ENCODE peak calls at places on chromosomes 7 and 10, in four cellular contexts. M, T, W and G are unnamed samples.
A peak's percentile ranks its signal among the peaks of the same experiment; 100 is the strongest.

GRCh38 chr10:125538947-125539649 is 143.9 kb downstream of the TEX36 start:
- DNase-seq in M (no peak), T (no peak), W (peak; percentile 42), G (no peak)

GRCh38 chr10:124005091-124005490 is 88.3 kb downstream of the CHST15 start:
- DNase-seq in M (peak; percentile 46), T (peak; percentile 28), W (no peak), G (no peak)

GRCh38 chr7:18541189-18541870 is 45.8 kb downstream of the HDAC9 start:
- DNase-seq in M (peak; percentile 88), T (peak; percentile 48), W (peak; percentile 69), G (peak; percentile 35)

GRCh38 chr10:58326967-58327381 is 7.8 kb upstream of the UBE2D1 start:
- DNase-seq in M (peak; percentile 66), T (no peak), W (peak; percentile 41), G (peak; percentile 80)

GRCh38 chr10:124565565-124566221 is 104.1 kb downstream of the LHPP start:
- DNase-seq in M (no peak), T (peak; percentile 81), W (no peak), G (peak; percentile 64)

GRCh38 chr7:2709553-2710165 is 21.7 kb downstream of the AMZ1 start:
- DNase-seq in M (peak; percentile 82), T (peak; percentile 84), W (no peak), G (peak; percentile 75)

GRCh38 chr10:123007558-123008378 is 827 bp downstream of the IKZF5 start:
- DNase-seq in M (peak; percentile 72), T (peak; percentile 50), W (peak; percentile 10), G (peak; percentile 42)

GRCh38 chr10:86373828-86374227 is 7.2 kb upstream of the GRID1 start:
- DNase-seq in M (peak; percentile 37), T (no peak), W (no peak), G (no peak)

GRCh38 chr10:23035569-23035968 is 59.8 kb upstream of the MSRB2 start:
- DNase-seq in M (no peak), T (no peak), W (no peak), G (peak; percentile 3)

GRCh38 chr10:4678023-4678950 is 147.7 kb upstream of the AKR1E2 start:
- DNase-seq in M (no peak), T (no peak), W (no peak), G (peak; percentile 88)

GRCh38 chr7:33806284-33807157 is 98.8 kb upstream of the BMPER start:
- DNase-seq in M (no peak), T (no peak), W (no peak), G (peak; percentile 67)

GRCh38 chr10:68565658-68566057 is 5.5 kb downstream of the TET1 start:
- DNase-seq in M (no peak), T (no peak), W (no peak), G (no peak)

GRCh38 chr7:50556247-50556976 is 8.8 kb downstream of the DDC start:
- DNase-seq in M (no peak), T (no peak), W (no peak), G (peak; percentile 69)

GRCh38 chr10:12177642-12178041 is 18.0 kb downstream of the NUDT5 start:
- DNase-seq in M (no peak), T (no peak), W (no peak), G (no peak)

GRCh38 chr7:88291401-88292173 is 15.1 kb downstream of the STEAP4 start:
- DNase-seq in M (no peak), T (peak; percentile 59), W (no peak), G (no peak)

GRCh38 chr10:131076341-131076740 is 235.2 kb downstream of the TCERG1L start:
- DNase-seq in M (no peak), T (no peak), W (no peak), G (no peak)

GRCh38 chr7:157811946-157812345 is 475.1 kb downstream of the DNAJB6 start:
- DNase-seq in M (no peak), T (peak; percentile 25), W (no peak), G (no peak)

GRCh38 chr7:138979988-138980574 is 1.1 kb downstream of the KIAA1549 start:
- DNase-seq in M (no peak), T (no peak), W (no peak), G (peak; percentile 61)

GRCh38 chr7:138979226-138979979 is 1.8 kb downstream of the KIAA1549 start:
- DNase-seq in M (no peak), T (no peak), W (no peak), G (no peak)

GRCh38 chr7:138980575-138981285 is 459 bp downstream of the KIAA1549 start:
- DNase-seq in M (no peak), T (peak; percentile 50), W (no peak), G (no peak)

GRCh38 chr7:138982204-138982623 is 1.0 kb upstream of the KIAA1549 start:
- DNase-seq in M (no peak), T (no peak), W (no peak), G (no peak)

GRCh38 chr7:138981332-138982203 is at the start of gene KIAA1549:
- DNase-seq in M (peak; percentile 74), T (peak; percentile 78), W (peak; percentile 67), G (peak; percentile 76)
- TF ChIP-seq CTCF in M (no peak), T (no peak), W (no peak), G (no peak)

GRCh38 chr10:3093996-3094395 is 26.6 kb downstream of the PFKP start:
- DNase-seq in M (no peak), T (no peak), W (no peak), G (no peak)

GRCh38 chr10:3090914-3091313 is 23.6 kb downstream of the PFKP start:
- DNase-seq in M (peak; percentile 92), T (peak; percentile 74), W (peak; percentile 49), G (peak; percentile 78)

GRCh38 chr10:3091921-3092320 is 24.6 kb downstream of the PFKP start:
- DNase-seq in M (no peak), T (no peak), W (no peak), G (no peak)

GRCh38 chr10:3090388-3090787 is 23.0 kb downstream of the PFKP start:
- DNase-seq in M (no peak), T (no peak), W (no peak), G (no peak)

GRCh38 chr10:3091346-3091787 is 24.0 kb downstream of the PFKP start:
- DNase-seq in M (peak; percentile 72), T (peak; percentile 79), W (no peak), G (peak; percentile 90)
- H3K27ac ChIP-seq in M (peak overlapping the region; percentile 43), T (peak overlapping the region; percentile 68), W (no peak overlapping the region), G (peak overlapping the region; percentile 97)

DNA sequence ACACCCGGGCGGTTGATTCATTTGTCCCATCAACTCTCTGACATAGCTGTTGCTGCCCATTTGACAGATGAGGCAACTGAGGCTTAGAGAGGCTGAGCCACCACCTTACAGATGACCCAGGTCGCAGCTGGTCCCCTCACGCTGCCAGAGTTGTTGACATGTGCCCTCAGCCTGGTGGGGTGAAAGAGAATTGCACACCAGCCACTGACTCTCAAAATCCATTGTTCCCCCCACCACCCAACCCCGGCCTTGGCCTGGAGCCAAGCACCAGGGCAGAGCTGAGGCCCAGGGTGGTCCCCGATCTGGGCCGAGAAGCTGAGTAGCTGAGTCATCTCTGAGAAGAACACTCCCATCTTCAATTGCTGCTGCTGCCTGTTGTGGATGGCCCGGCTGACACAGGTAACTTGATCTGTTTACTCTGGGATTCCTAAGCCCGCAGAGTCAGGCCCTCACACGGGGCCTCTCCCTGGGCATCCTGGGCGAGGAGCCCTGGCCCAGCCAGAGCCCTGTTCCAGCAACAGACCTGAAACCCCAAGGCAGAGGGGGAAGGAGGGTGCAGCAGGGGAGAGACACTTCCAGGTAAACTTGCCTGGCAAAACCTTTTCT is 27.5 kb downstream of the PVRIG start:
- DNase-seq in M (no peak), T (no peak), W (no peak), G (peak; percentile 37)
- TF ChIP-seq CTCF in M (no peak), T (no peak), W (no peak), G (no peak)

DNA sequence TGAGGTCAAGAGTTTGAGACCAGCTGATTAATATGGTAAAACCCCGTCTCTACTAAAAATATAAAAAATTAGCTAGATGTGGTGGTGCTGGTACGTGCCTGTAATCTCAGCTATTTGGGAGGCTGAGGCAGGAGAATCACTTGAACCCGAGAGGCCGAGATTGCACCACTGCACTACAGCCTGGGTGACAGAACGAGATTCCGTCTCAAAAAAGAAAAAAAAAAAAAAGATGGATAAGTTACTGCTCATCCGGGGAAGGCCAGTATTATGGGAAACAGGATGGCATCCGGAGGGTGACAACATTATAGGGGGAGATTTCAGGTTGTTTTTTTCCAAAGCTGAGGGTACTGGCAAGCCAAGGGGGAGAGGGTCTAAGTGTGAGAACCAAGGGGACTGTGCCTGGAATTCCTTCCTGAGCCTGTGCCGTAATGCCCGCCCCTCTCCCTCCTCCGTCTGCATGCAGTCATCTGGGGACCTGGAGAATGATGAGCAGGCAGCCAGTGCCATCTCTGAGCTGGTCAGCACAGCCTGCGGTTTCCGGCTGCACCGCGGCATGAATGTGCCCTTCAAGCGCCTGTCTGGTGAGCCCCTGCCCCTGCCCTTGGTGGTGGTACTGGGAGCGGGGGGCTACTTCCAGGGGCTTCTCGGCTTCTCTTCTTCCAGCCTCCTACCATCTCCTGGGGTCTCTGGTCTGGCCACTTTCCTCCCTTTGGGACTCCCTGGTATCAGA is 4.4 kb downstream of the LAMTOR4 start:
- DNase-seq in M (no peak), T (no peak), W (no peak), G (no peak)
- H3K27ac ChIP-seq in M (no peak overlapping the region), T (no peak overlapping the region), W (no peak overlapping the region), G (no peak overlapping the region)